ENCODE peak calls at places on chromosomes 4 and X, in five cellular contexts. K, M, Z, J and O are unnamed samples.

GRCh38 chr4:41205130-41205529 is 9.2 kb downstream of the APBB2 start:
- DNase-seq in K (no peak), M (no peak), Z (no peak), J (no peak), O (no peak)

GRCh38 chrX:40153335-40154221 is 55.8 kb upstream of the BCOR start:
- DNase-seq in K (no peak), M (no peak), Z (no peak), J (peak), O (peak)

GRCh38 chr4:128337863-128338262 is 50.2 kb upstream of the PGRMC2 start:
- DNase-seq in K (no peak), M (no peak), Z (no peak), J (no peak), O (no peak)

GRCh38 chrX:18666614-18667013 is 5.3 kb downstream of the RS1 start:
- DNase-seq in K (no peak), M (no peak), Z (no peak), J (no peak), O (no peak)

GRCh38 chrX:138485767-138486166 is 225.8 kb downstream of the FGF13 start:
- DNase-seq in K (no peak), M (no peak), Z (no peak), J (no peak), O (no peak)

GRCh38 chr4:7199771-7200441 is 7.6 kb downstream of the SORCS2 start:
- DNase-seq in K (no peak), M (no peak), Z (peak), J (no peak), O (no peak)

GRCh38 chrX:97616883-97617510 is 733.3 kb downstream of the RPA4 start:
- DNase-seq in K (peak), M (peak), Z (no peak), J (no peak), O (peak)

GRCh38 chrX:17081535-17081934 is 135.1 kb downstream of the REPS2 start:
- DNase-seq in K (no peak), M (no peak), Z (no peak), J (no peak), O (peak)

GRCh38 chr4:37803348-37803973 is 23.0 kb upstream of the PGM2 start:
- DNase-seq in K (peak), M (no peak), Z (no peak), J (peak), O (peak)

GRCh38 chr4:57287687-57288604 is 177.8 kb upstream of the IGFBP7 start:
- DNase-seq in K (no peak), M (no peak), Z (no peak), J (no peak), O (no peak)

GRCh38 chr4:5050520-5050955 is 742 bp upstream of the STK32B start:
- DNase-seq in K (peak), M (peak), Z (peak), J (peak), O (peak)

GRCh38 chr4:123077330-123077729 is 154.9 kb upstream of the NUDT6 start:
- DNase-seq in K (peak), M (no peak), Z (no peak), J (no peak), O (no peak)

GRCh38 chrX:80184854-80185253 is 170.3 kb downstream of the TBX22 start:
- DNase-seq in K (no peak), M (no peak), Z (no peak), J (no peak), O (no peak)

GRCh38 chr4:94472056-94472826 is 20.5 kb downstream of the PDLIM5 start:
- DNase-seq in K (peak), M (no peak), Z (no peak), J (no peak), O (no peak)

GRCh38 chr4:47386592-47387235 is 76.8 kb downstream of the COMMD8 start:
- DNase-seq in K (no peak), M (no peak), Z (no peak), J (no peak), O (no peak)

GRCh38 chr4:113636438-113636818 is 125.1 kb downstream of the CAMK2D start:
- DNase-seq in K (peak), M (no peak), Z (no peak), J (no peak), O (no peak)

GRCh38 chrX:123739474-123739873 is 6.6 kb upstream of the THOC2 start:
- DNase-seq in K (no peak), M (no peak), Z (no peak), J (no peak), O (no peak)

GRCh38 chrX:25158635-25159034 is 142.9 kb upstream of the ARX start:
- DNase-seq in K (no peak), M (no peak), Z (no peak), J (no peak), O (no peak)

GRCh38 chr4:179196511-179196910 is 1754.3 kb upstream of the AGA start:
- DNase-seq in K (no peak), M (no peak), Z (no peak), J (no peak), O (no peak)

GRCh38 chr4:75844151-75844662 is 58.0 kb downstream of the PPEF2 start:
- DNase-seq in K (peak), M (no peak), Z (no peak), J (no peak), O (no peak)

GRCh38 chr4:52959545-52959944 is 97.4 kb downstream of the RASL11B start:
- DNase-seq in K (no peak), M (no peak), Z (no peak), J (no peak), O (no peak)

GRCh38 chr4:138910914-138911336 is 104.7 kb upstream of the NOCT start:
- DNase-seq in K (peak), M (no peak), Z (peak), J (peak), O (peak)

GRCh38 chr4:110197421-110198398 is 705 bp downstream of the ELOVL6 start:
- DNase-seq in K (no peak), M (no peak), Z (peak), J (peak), O (peak)

GRCh38 chr4:80071643-80072606 is 1.1 kb downstream of the ANTXR2 start:
- DNase-seq in K (peak), M (no peak), Z (peak), J (peak), O (peak)
- TF ChIP-seq POLR2A in K (no peak), M (no peak), Z (no peak), J (no peak), O (no peak)

GRCh38 chrX:71181910-71182799 is 37.5 kb downstream of the NLGN3 start:
- DNase-seq in K (peak), M (peak), Z (peak), J (peak), O (peak)
- TF ChIP-seq POLR2A in K (peak), M (no peak), Z (peak), J (peak), O (peak)

DNA sequence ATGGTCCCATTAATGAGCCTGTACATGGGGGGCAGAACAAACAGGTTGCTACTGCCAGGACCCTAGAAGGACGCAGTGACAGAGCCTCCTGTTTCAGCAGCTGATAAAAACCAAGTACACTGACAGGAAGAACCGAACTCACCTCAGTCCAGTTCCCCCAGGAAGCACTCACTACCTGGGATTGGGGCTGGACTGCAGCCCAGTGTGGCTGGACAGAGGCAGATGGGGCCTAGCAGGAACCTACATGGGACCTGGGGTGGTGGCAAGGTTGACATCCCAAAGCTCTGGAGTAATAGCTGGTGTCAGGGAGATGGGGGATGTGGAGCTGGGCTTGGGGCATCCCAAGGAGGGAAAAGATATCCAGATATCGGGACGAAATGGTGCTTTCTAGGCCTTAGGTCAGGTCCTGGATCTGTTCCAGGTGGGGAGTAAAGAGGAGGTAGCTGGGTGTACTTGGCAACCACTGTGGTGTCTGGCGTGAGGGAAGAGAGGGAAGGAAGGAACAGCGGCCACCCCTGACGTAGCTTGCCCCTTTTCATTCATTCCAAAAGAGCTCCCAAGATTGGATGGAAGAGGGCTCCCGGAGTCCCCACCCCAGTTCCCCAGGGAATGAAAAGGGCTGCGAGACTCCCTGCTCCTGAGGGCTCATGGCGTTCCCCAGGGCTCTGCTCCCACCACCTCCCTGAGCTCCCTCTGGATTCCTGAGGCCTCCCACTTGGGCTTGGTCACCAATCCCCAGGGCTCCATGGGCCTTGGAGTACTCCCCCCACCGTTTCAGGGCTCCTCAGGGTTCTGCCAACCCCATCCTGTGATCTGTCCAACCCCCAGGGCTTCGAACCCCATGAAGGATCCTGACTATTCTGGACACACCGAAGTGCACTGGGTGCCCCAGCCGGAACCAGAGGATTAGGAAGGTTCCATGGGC is 4.5 kb downstream of the EMD start:
- DNase-seq in K (no peak), M (no peak), Z (no peak), J (no peak), O (no peak)
- TF ChIP-seq POLR2A in K (no peak), M (no peak), Z (no peak), J (no peak), O (peak)

DNA sequence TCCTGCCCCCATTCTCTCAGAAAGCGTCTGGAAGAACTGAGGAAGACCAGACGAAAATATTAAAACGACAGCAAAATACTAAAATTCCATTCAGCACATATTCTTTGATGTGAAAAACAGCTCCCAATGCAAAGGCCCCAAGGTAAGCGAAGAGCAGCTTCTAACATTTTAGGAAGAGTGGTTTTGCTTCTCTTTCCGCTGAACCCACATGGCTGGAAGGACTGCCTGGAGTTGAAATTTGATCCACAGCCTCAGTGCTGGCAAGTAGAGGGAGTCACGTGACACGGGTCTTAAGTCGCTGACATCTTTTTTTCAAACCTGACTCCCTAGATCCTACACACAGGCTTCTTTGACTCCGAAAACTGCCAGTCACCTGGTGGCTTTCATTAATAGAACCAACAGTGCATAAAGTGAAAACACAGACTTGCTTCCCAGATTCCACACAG is at the start of gene FAM13A:
- DNase-seq in K (peak), M (peak), Z (peak), J (peak), O (peak)
- TF ChIP-seq POLR2A in K (no peak), M (peak), Z (no peak), J (peak), O (peak)

DNA sequence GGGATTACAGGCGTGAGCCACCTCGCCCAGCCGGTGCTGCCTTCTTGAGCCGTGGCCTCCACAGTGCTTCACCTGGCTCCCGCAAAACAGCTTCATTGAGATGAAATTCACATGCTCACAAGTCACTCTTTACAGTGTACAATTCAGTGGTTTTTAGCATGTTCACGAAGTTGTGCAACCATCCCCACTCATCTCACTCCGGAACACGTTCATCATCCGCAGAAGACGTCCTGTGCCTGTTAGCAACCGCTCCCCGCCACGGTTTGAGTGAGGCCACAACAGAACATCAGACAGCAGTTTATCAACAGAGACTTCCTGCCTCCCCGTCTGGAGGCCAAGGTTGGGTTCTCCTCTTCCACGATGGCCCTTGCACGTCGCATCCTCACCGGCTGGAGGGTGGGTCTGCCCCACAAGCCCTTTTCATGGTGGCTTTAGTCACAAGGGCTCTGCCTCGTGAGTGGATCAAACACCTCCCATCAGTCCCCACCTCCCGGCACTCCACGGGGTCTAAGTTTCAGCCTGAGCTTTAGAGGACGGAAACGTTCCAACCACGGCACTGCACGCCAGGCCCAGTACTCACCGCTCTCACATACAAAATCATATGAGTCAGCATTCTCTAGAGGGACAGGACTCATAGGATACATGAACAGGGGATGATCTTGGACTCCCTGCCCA is 29.6 kb upstream of the SPON2 start:
- DNase-seq in K (no peak), M (no peak), Z (peak), J (no peak), O (no peak)
- TF ChIP-seq POLR2A in K (no peak), M (no peak), Z (no peak), J (no peak), O (no peak)

GRCh38 chrX:122244080-122244479 is 940.0 kb upstream of the GRIA3 start:
- DNase-seq in K (no peak), M (no peak), Z (no peak), J (no peak), O (no peak)

GRCh38 chrX:122245175-122245574 is 938.9 kb upstream of the GRIA3 start:
- DNase-seq in K (no peak), M (no peak), Z (no peak), J (no peak), O (no peak)

GRCh38 chrX:122238801-122239200 is 945.3 kb upstream of the GRIA3 start:
- DNase-seq in K (no peak), M (no peak), Z (no peak), J (no peak), O (no peak)

GRCh38 chrX:122245943-122246342 is 938.1 kb upstream of the GRIA3 start:
- DNase-seq in K (no peak), M (no peak), Z (no peak), J (no peak), O (no peak)

GRCh38 chrX:122241959-122242358 is 942.1 kb upstream of the GRIA3 start:
- DNase-seq in K (no peak), M (no peak), Z (no peak), J (no peak), O (no peak)
- TF ChIP-seq POLR2A in K (no peak), M (no peak), Z (no peak), J (no peak), O (no peak)